ENCODE peak calls at places on chromosomes 12 and 14, in nine cellular contexts. L, K, E, R, D, C, Q, F and T are unnamed samples.
A peak's percentile ranks its signal among the peaks of the same experiment; 100 is the strongest.

GRCh38 chr14:77508249-77508648 is 9.6 kb upstream of the ISM2 start:
- DNase-seq in K (peak; percentile 79), C (no peak), Q (peak; percentile 66), R (peak; percentile 76), E (peak; percentile 16), L (peak; percentile 93), D (no peak), F (no peak), T (peak; percentile 64)

GRCh38 chr12:70920251-70920851 is at the start of gene PTPRR:
- DNase-seq in D (peak; percentile 29), C (no peak), Q (no peak), E (no peak), F (peak; percentile 28), R (no peak), K (no peak), L (peak; percentile 2), T (no peak)

GRCh38 chr12:3323002-3323685 is 167.9 kb upstream of the PRMT8 start:
- DNase-seq in L (no peak), D (peak; percentile 24), K (no peak), R (no peak), C (no peak), E (no peak), F (no peak), Q (no peak), T (no peak)

GRCh38 chr12:65962921-65963883 is 138.9 kb downstream of the HMGA2 start:
- DNase-seq in Q (no peak), E (no peak), K (no peak), L (no peak), C (no peak), F (peak; percentile 14), D (peak; percentile 67), R (peak; percentile 81), T (no peak)

GRCh38 chr12:24015771-24016170 is 66.3 kb upstream of the SOX5 start:
- DNase-seq in L (no peak), D (no peak), C (no peak), E (no peak), Q (no peak), K (no peak), F (no peak), R (no peak), T (no peak)

GRCh38 chr14:77580964-77581505 is 35.4 kb downstream of the SPTLC2 start:
- DNase-seq in D (no peak), C (no peak), L (peak; percentile 84), Q (peak; percentile 83), E (peak; percentile 55), F (peak; percentile 21), R (peak; percentile 76), K (peak; percentile 89), T (peak; percentile 35)

GRCh38 chr14:49865431-49865859 is 12.9 kb upstream of the NEMF start:
- DNase-seq in F (peak; percentile 84), C (peak; percentile 74), R (peak; percentile 49), E (no peak), D (peak; percentile 87), L (peak; percentile 80), Q (peak; percentile 70), K (peak; percentile 63), T (peak; percentile 67)

GRCh38 chr14:91229743-91230200 is 14.7 kb downstream of the GPR68 start:
- DNase-seq in F (no peak), E (no peak), Q (peak; percentile 66), C (no peak), K (peak; percentile 61), D (no peak), R (peak; percentile 94), L (peak; percentile 30), T (peak; percentile 51)

GRCh38 chr14:95499354-95499750 is 17.1 kb downstream of the SYNE3 start:
- DNase-seq in R (no peak), D (no peak), K (no peak), C (no peak), E (no peak), Q (no peak), F (no peak), L (no peak), T (no peak)

GRCh38 chr14:96001866-96002510 is 37.2 kb upstream of the C14orf132 start:
- DNase-seq in F (no peak), R (peak; percentile 19), C (no peak), D (no peak), K (peak; percentile 8), L (peak; percentile 20), E (no peak), Q (no peak), T (no peak)

GRCh38 chr12:50922820-50923219 is 29.5 kb upstream of the HIGD1C start:
- DNase-seq in D (no peak), Q (peak; percentile 70), C (no peak), L (peak; percentile 73), R (no peak), E (no peak), K (peak; percentile 13), F (no peak), T (no peak)

GRCh38 chr12:81146228-81147225 is 68.6 kb downstream of the ACSS3 start:
- DNase-seq in K (no peak), C (no peak), F (no peak), E (no peak), R (no peak), L (no peak), Q (no peak), D (no peak), T (no peak)

GRCh38 chr12:71710276-71711125 is 24.6 kb downstream of the TMEM19 start:
- DNase-seq in L (peak; percentile 80), E (peak; percentile 50), Q (peak; percentile 90), C (no peak), R (peak; percentile 93), F (peak; percentile 64), K (peak; percentile 91), D (no peak), T (peak; percentile 89)

GRCh38 chr14:61462566-61463195 is 141.3 kb downstream of the PRKCH start:
- DNase-seq in Q (peak; percentile 95), D (no peak), E (no peak), F (peak; percentile 55), C (no peak), L (peak; percentile 88), R (peak; percentile 71), K (peak; percentile 83), T (peak; percentile 95)

GRCh38 chr14:26370118-26370517 is 227.7 kb downstream of the NOVA1 start:
- DNase-seq in E (no peak), C (no peak), K (peak; percentile 4), L (peak; percentile 44), D (no peak), R (peak; percentile 11), F (peak; percentile 58), Q (peak; percentile 19), T (no peak)

GRCh38 chr14:61297581-61297980 is 16.4 kb upstream of the TMEM30B start:
- DNase-seq in K (no peak), C (no peak), R (no peak), E (no peak), Q (no peak), F (no peak), L (no peak), D (no peak), T (no peak)

GRCh38 chr12:122949816-122950215 is 16.4 kb downstream of the ABCB9 start:
- DNase-seq in Q (no peak), K (no peak), C (no peak), E (no peak), F (no peak), R (no peak), L (no peak), D (no peak), T (no peak)

GRCh38 chr14:105478624-105479305 is 4.1 kb downstream of the CRIP2 start:
- DNase-seq in R (no peak), Q (no peak), F (no peak), D (no peak), L (no peak), C (no peak), E (no peak), K (no peak), T (no peak)

GRCh38 chr12:39920647-39921046 is 185.2 kb downstream of the SLC2A13 start:
- DNase-seq in C (no peak), K (no peak), Q (no peak), F (no peak), L (no peak), E (no peak), D (no peak), R (no peak), T (no peak)

GRCh38 chr12:104340917-104341611 is 37.5 kb downstream of the EID3 start:
- DNase-seq in C (no peak), L (peak; percentile 28), R (no peak), Q (no peak), F (no peak), D (peak; percentile 51), K (no peak), E (no peak), T (no peak)

GRCh38 chr12:93287152-93287551 is 90.6 kb upstream of the NUDT4 start:
- DNase-seq in R (peak; percentile 19), Q (no peak), D (no peak), L (no peak), K (peak; percentile 5), F (no peak), C (no peak), E (no peak), T (no peak)

GRCh38 chr12:61538951-61539350 is 721.3 kb upstream of the USP15 start:
- DNase-seq in C (no peak), K (no peak), L (peak; percentile 5), D (peak; percentile 38), E (no peak), F (no peak), Q (peak; percentile 0), R (no peak), T (peak; percentile 21)
- TF ChIP-seq CTCF in C (no peak), K (no peak), L (peak; percentile 16), D (peak; percentile 11), E (no peak), F (peak; percentile 31), Q (no peak), R (no peak), T (no peak)

DNA sequence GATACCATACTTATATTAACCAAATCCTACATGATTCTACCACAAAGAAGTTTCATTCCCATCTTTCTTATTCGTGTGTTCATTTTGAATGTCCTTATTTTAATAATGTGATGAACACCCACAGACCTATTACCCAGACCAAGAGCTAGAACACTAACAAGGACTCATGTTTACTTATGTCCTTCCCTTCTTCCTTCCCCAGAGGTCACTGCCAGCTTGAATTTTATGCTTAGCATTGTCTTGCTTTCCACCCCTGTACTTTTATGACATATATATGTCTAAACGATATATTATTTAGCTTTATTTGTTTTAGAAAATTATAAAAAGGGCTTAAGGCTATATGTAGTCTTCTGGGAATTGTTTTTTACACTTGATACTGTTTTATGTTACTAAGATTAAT is 238.6 kb downstream of the LRIG3 start:
- DNase-seq in F (no peak), K (no peak), R (no peak), C (no peak), D (no peak), E (no peak), Q (no peak), L (no peak), T (no peak)
- TF ChIP-seq CTCF in F (no peak), K (no peak), R (no peak), C (no peak), D (no peak), E (no peak), Q (no peak), L (no peak), T (no peak)

GRCh38 chr12:99253068-99253467 is 394.5 kb upstream of the GARIN6 start:
- DNase-seq in C (no peak), K (no peak), R (no peak), D (no peak), E (no peak), L (no peak), Q (no peak), F (no peak), T (no peak)
- TF ChIP-seq CTCF in C (no peak), K (no peak), R (no peak), D (no peak), E (no peak), L (no peak), Q (no peak), F (peak; percentile 25), T (peak; percentile 34)

GRCh38 chr12:20946732-20947131 is 136.2 kb downstream of the SLCO1B3 start:
- DNase-seq in D (peak; percentile 54), L (peak; percentile 52), E (no peak), K (no peak), Q (peak; percentile 16), R (peak; percentile 1), F (peak; percentile 48), C (no peak), T (peak; percentile 32)

GRCh38 chr12:20950248-20950647 is 139.7 kb downstream of the SLCO1B3 start:
- DNase-seq in F (peak; percentile 66), D (no peak), E (no peak), K (no peak), L (peak; percentile 68), C (no peak), Q (peak; percentile 10), R (peak; percentile 6), T (peak; percentile 18)
- TF ChIP-seq CTCF in F (peak; percentile 44), D (peak; percentile 28), E (no peak), K (no peak), L (peak; percentile 71), C (no peak), Q (peak; percentile 28), R (no peak), T (peak; percentile 42)